ENCODE peak calls at places on chromosomes 11 and 22, in ten cellular contexts. One of them, this sample, is unnamed.

GRCh38 chr22:46500201-46500600 is 37.2 kb downstream of the CELSR1 start:
- DNase-seq in ovary: no peak
- DNase-seq in tibial nerve: no peak
- DNase-seq in GM12891: no peak
- DNase-seq in Peyer's patch: no peak
- DNase-seq in A549: no peak
- DNase-seq in lower leg skin: no peak
- DNase-seq in H54: no peak
- DNase-seq in NB4: no peak
- DNase-seq in body of pancreas: no peak
- DNase-seq in this sample: no peak

GRCh38 chr22:44153705-44154104 is 27.0 kb upstream of the PARVG start:
- DNase-seq in body of pancreas: no peak
- DNase-seq in tibial nerve: no peak
- DNase-seq in lower leg skin: no peak
- DNase-seq in A549: no peak
- DNase-seq in H54: no peak
- DNase-seq in GM12891: no peak
- DNase-seq in ovary: no peak
- DNase-seq in Peyer's patch: no peak
- DNase-seq in NB4: no peak
- DNase-seq in this sample: no peak

GRCh38 chr22:31812977-31813605 is 59.3 kb downstream of the DEPDC5 start:
- DNase-seq in Peyer's patch: no peak
- DNase-seq in GM12891: no peak
- DNase-seq in tibial nerve: no peak
- DNase-seq in body of pancreas: no peak
- DNase-seq in NB4: no peak
- DNase-seq in H54: no peak
- DNase-seq in ovary: no peak
- DNase-seq in A549: no peak
- DNase-seq in lower leg skin: no peak
- DNase-seq in this sample: no peak

GRCh38 chr11:102869354-102869753 is 5.4 kb downstream of the MMP12 start:
- DNase-seq in Peyer's patch: no peak
- DNase-seq in H54: no peak
- DNase-seq in lower leg skin: no peak
- DNase-seq in A549: no peak
- DNase-seq in NB4: no peak
- DNase-seq in tibial nerve: no peak
- DNase-seq in ovary: no peak
- DNase-seq in GM12891: no peak
- DNase-seq in body of pancreas: no peak
- DNase-seq in this sample: no peak

GRCh38 chr11:1759851-1760220 is 3.9 kb downstream of the CTSD start:
- DNase-seq in GM12891: no peak
- DNase-seq in tibial nerve: no peak
- DNase-seq in A549: no peak
- DNase-seq in lower leg skin: no peak
- DNase-seq in NB4: no peak
- DNase-seq in ovary: no peak
- DNase-seq in H54: no peak
- DNase-seq in body of pancreas: no peak
- DNase-seq in Peyer's patch: no peak
- DNase-seq in this sample: no peak

GRCh38 chr11:78898376-78898775 is 323.7 kb upstream of the NARS2 start:
- DNase-seq in ovary: no peak
- DNase-seq in lower leg skin: no peak
- DNase-seq in GM12891: no peak
- DNase-seq in NB4: no peak
- DNase-seq in body of pancreas: no peak
- DNase-seq in A549: no peak
- DNase-seq in H54: no peak
- DNase-seq in Peyer's patch: no peak
- DNase-seq in tibial nerve: no peak
- DNase-seq in this sample: no peak

GRCh38 chr11:110874651-110875050 is 162.4 kb upstream of the ARHGAP20 start:
- DNase-seq in A549: no peak
- DNase-seq in H54: no peak
- DNase-seq in NB4: no peak
- DNase-seq in tibial nerve: no peak
- DNase-seq in ovary: no peak
- DNase-seq in Peyer's patch: no peak
- DNase-seq in GM12891: no peak
- DNase-seq in lower leg skin: no peak
- DNase-seq in body of pancreas: no peak
- DNase-seq in this sample: no peak

GRCh38 chr22:35253946-35254345 is 3.3 kb upstream of the HMGXB4 start:
- DNase-seq in tibial nerve: no peak
- DNase-seq in GM12891: no peak
- DNase-seq in A549: no peak
- DNase-seq in H54: no peak
- DNase-seq in body of pancreas: no peak
- DNase-seq in ovary: no peak
- DNase-seq in Peyer's patch: no peak
- DNase-seq in lower leg skin: no peak
- DNase-seq in NB4: no peak
- DNase-seq in this sample: no peak

GRCh38 chr11:40139507-40139906 is 1319.9 kb downstream of the LRRC4C start:
- DNase-seq in GM12891: no peak
- DNase-seq in body of pancreas: no peak
- DNase-seq in H54: no peak
- DNase-seq in ovary: no peak
- DNase-seq in Peyer's patch: no peak
- DNase-seq in lower leg skin: no peak
- DNase-seq in NB4: no peak
- DNase-seq in A549: no peak
- DNase-seq in tibial nerve: no peak
- DNase-seq in this sample: no peak

GRCh38 chr22:45334068-45334467 is 24.3 kb downstream of the FAM118A start:
- DNase-seq in A549: no peak
- DNase-seq in ovary: no peak
- DNase-seq in Peyer's patch: no peak
- DNase-seq in H54: no peak
- DNase-seq in GM12891: no peak
- DNase-seq in body of pancreas: no peak
- DNase-seq in tibial nerve: no peak
- DNase-seq in NB4: no peak
- DNase-seq in lower leg skin: no peak
- DNase-seq in this sample: no peak

GRCh38 chr11:11444027-11444799 is 91.2 kb upstream of the CSNK2A3 start:
- DNase-seq in Peyer's patch: no peak
- DNase-seq in ovary: no peak
- DNase-seq in A549: no peak
- DNase-seq in lower leg skin: no peak
- DNase-seq in NB4: no peak
- DNase-seq in H54: no peak
- DNase-seq in GM12891: no peak
- DNase-seq in body of pancreas: no peak
- DNase-seq in tibial nerve: no peak
- DNase-seq in this sample: no peak

GRCh38 chr11:60281482-60281881 is 1.0 kb downstream of the MS4A4A start:
- DNase-seq in GM12891: no peak
- DNase-seq in body of pancreas: no peak
- DNase-seq in tibial nerve: no peak
- DNase-seq in lower leg skin: no peak
- DNase-seq in Peyer's patch: no peak
- DNase-seq in NB4: no peak
- DNase-seq in ovary: no peak
- DNase-seq in A549: no peak
- DNase-seq in H54: no peak
- DNase-seq in this sample: no peak
- TF ChIP-seq POLR2A in GM12891: no peak
- TF ChIP-seq POLR2A in body of pancreas: no peak
- TF ChIP-seq POLR2A in tibial nerve: no peak
- TF ChIP-seq POLR2A in lower leg skin: no peak
- TF ChIP-seq POLR2A in Peyer's patch: no peak
- TF ChIP-seq POLR2A in NB4: no peak
- TF ChIP-seq POLR2A in ovary: no peak
- TF ChIP-seq POLR2A in A549: no peak
- TF ChIP-seq POLR2A in H54: no peak
- TF ChIP-seq POLR2A in this sample: no peak

GRCh38 chr11:95231126-95231880 is at the start of gene SESN3:
- DNase-seq in GM12891: peak; percentile 78
- DNase-seq in lower leg skin: peak; percentile 100
- DNase-seq in NB4: peak; percentile 100
- DNase-seq in H54: peak; percentile 26
- DNase-seq in tibial nerve: peak; percentile 97
- DNase-seq in ovary: peak; percentile 99
- DNase-seq in Peyer's patch: peak; percentile 99
- DNase-seq in A549: peak; percentile 71
- DNase-seq in body of pancreas: peak; percentile 98
- DNase-seq in this sample: peak; percentile 99
- TF ChIP-seq POLR2A in GM12891: peak; percentile 86
- TF ChIP-seq POLR2A in lower leg skin: no peak
- TF ChIP-seq POLR2A in NB4: peak; percentile 84
- TF ChIP-seq POLR2A in H54: no peak
- TF ChIP-seq POLR2A in tibial nerve: peak; percentile 56
- TF ChIP-seq POLR2A in ovary: peak; percentile 73
- TF ChIP-seq POLR2A in Peyer's patch: no peak
- TF ChIP-seq POLR2A in A549: peak; percentile 65
- TF ChIP-seq POLR2A in body of pancreas: peak; percentile 88
- TF ChIP-seq POLR2A in this sample: peak; percentile 76

DNA sequence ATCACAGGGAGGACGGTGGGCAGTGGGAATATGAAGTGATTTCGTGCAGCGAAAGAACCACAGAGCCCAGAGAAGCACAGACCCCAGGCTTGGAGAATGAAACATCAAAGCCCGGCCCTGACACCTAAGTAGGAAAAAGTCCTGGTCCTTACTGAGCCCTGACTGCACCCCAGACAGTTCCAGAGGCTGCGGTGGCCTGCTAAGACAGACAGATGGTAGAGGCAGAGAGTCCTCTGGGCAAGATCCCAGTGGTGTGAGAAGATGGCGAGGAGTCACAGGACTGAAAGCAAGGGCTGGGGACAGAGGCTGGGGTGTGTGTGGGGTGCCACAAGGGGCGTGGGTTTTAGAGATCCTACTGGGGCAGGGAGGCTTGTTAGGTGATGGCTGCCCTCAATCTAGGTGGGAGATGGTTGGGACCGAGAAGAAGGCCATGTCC is 3.7 kb downstream of the CBX6 start:
- DNase-seq in H54: no peak
- DNase-seq in lower leg skin: peak; percentile 58
- DNase-seq in ovary: peak; percentile 9
- DNase-seq in NB4: no peak
- DNase-seq in tibial nerve: no peak
- DNase-seq in Peyer's patch: no peak
- DNase-seq in A549: no peak
- DNase-seq in body of pancreas: no peak
- DNase-seq in GM12891: no peak
- DNase-seq in this sample: no peak
- TF ChIP-seq POLR2A in H54: no peak
- TF ChIP-seq POLR2A in lower leg skin: no peak
- TF ChIP-seq POLR2A in ovary: no peak
- TF ChIP-seq POLR2A in NB4: no peak
- TF ChIP-seq POLR2A in tibial nerve: no peak
- TF ChIP-seq POLR2A in Peyer's patch: no peak
- TF ChIP-seq POLR2A in A549: no peak
- TF ChIP-seq POLR2A in body of pancreas: no peak
- TF ChIP-seq POLR2A in GM12891: no peak
- TF ChIP-seq POLR2A in this sample: no peak

DNA sequence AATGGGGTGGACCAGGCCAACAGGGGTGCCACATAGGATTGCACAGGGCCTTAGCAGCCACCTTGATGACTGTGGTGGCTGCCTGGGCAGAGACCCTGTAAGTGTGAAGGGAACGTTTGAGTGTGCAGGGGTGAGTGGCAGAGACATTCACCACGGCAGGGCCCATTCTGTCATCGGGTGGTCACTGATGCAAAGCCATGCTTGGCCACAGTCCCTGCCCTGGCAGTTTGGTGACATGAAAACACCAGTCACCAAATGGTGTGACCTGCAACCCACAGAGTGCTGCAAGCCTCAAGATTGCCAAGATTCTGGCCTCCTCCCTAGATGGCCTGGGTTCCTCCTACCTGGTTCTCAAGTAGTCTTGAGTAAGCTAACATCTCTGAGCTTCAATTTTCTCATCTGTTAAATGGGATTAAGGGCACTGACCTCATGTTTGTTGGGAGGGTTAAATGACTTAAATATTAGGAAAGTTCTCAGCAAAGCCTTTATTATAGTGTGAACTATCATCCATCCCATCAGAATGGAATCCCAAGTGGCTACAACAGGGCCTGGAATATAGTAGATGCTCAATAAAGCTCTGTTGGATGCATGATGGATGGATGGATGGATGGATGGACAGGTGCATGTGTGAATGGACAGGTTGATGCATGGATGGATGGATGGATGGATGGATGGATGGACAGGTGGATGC is 53.0 kb downstream of the MACROD1 start:
- DNase-seq in tibial nerve: no peak
- DNase-seq in lower leg skin: no peak
- DNase-seq in NB4: no peak
- DNase-seq in ovary: no peak
- DNase-seq in H54: no peak
- DNase-seq in GM12891: no peak
- DNase-seq in body of pancreas: no peak
- DNase-seq in A549: no peak
- DNase-seq in Peyer's patch: no peak
- DNase-seq in this sample: no peak
- TF ChIP-seq POLR2A in tibial nerve: no peak
- TF ChIP-seq POLR2A in lower leg skin: no peak
- TF ChIP-seq POLR2A in NB4: no peak
- TF ChIP-seq POLR2A in ovary: no peak
- TF ChIP-seq POLR2A in H54: no peak
- TF ChIP-seq POLR2A in GM12891: no peak
- TF ChIP-seq POLR2A in body of pancreas: no peak
- TF ChIP-seq POLR2A in A549: no peak
- TF ChIP-seq POLR2A in Peyer's patch: no peak
- TF ChIP-seq POLR2A in this sample: no peak

This sample was measured in erythroblast.